ENCODE peak calls at places on chromosomes 6 and 20, in four cellular contexts. H is fibroblast of the aortic adventitia, J is NCI-H1092 treated with DMSO at 0.1 percent for 48 hours, O is fibroblast of mammary gland. I is an unnamed sample.

GRCh38 chr6:5597413-5597812 is 336.1 kb downstream of the FARS2 start:
- DNase-seq in H (no peak), J (no peak), O (no peak), I (no peak)

GRCh38 chr20:25461766-25462165 is 54.3 kb downstream of the GINS1 start:
- DNase-seq in H (no peak), J (no peak), O (no peak), I (no peak)

GRCh38 chr6:135280375-135281136 is 99.4 kb downstream of the MYB start:
- DNase-seq in H (peak; percentile 72), J (no peak), O (peak; percentile 75), I (no peak)

GRCh38 chr20:62314339-62314638 is 11.5 kb downstream of the ADRM1 start:
- DNase-seq in H (no peak), J (no peak), O (no peak), I (no peak)

GRCh38 chr6:30555428-30556005 is 772 bp downstream of the GNL1 start:
- DNase-seq in H (peak; percentile 37), J (no peak), O (peak; percentile 31), I (peak; percentile 47)

GRCh38 chr6:166595949-166596348 is 9.5 kb upstream of the RAMACL start:
- DNase-seq in H (no peak), J (no peak), O (no peak), I (no peak)

GRCh38 chr20:23145281-23145700 is 59.2 kb upstream of the CD93 start:
- DNase-seq in H (peak; percentile 89), J (no peak), O (peak; percentile 89), I (no peak)

GRCh38 chr6:2078888-2079287 is 166.5 kb downstream of the GMDS start:
- DNase-seq in H (no peak), J (no peak), O (no peak), I (no peak)

GRCh38 chr20:5297280-5298004 is 19.3 kb downstream of the PROKR2 start:
- DNase-seq in H (peak; percentile 34), J (no peak), O (peak; percentile 35), I (no peak)

GRCh38 chr6:168542301-168542700 is 101.3 kb downstream of the SMOC2 start:
- DNase-seq in H (peak; percentile 89), J (no peak), O (peak; percentile 44), I (no peak)

GRCh38 chr20:57809661-57810172 is 99.9 kb upstream of the PMEPA1 start:
- DNase-seq in H (no peak), J (no peak), O (no peak), I (no peak)

GRCh38 chr6:6686748-6687601 is 98.5 kb downstream of the LY86 start:
- DNase-seq in H (peak; percentile 29), J (peak; percentile 86), O (peak; percentile 40), I (peak; percentile 73)

GRCh38 chr6:142551145-142551811 is 249.5 kb downstream of the ADGRG6 start:
- DNase-seq in H (no peak), J (peak; percentile 0), O (peak; percentile 7), I (no peak)

GRCh38 chr20:53706511-53707031 is 112.9 kb upstream of the ZNF217 start:
- DNase-seq in H (peak; percentile 80), J (no peak), O (no peak), I (no peak)

GRCh38 chr20:37276494-37277252 is 12.8 kb upstream of the MANBAL start:
- DNase-seq in H (peak; percentile 86), J (peak; percentile 87), O (peak; percentile 89), I (no peak)

GRCh38 chr6:95517004-95517403 is 60.3 kb upstream of the MANEA start:
- DNase-seq in H (no peak), J (no peak), O (no peak), I (no peak)

GRCh38 chr20:10673831-10674683 is at the start of gene JAG1:
- DNase-seq in H (peak; percentile 94), J (peak; percentile 91), O (peak; percentile 85), I (peak; percentile 96)

GRCh38 chr6:79586548-79586947 is 44.6 kb upstream of the SH3BGRL2 start:
- DNase-seq in H (peak; percentile 33), J (no peak), O (peak; percentile 49), I (no peak)

GRCh38 chr6:63802606-63803206 is 167.1 kb downstream of the PHF3 start:
- DNase-seq in H (peak; percentile 64), J (no peak), O (peak; percentile 63), I (no peak)

GRCh38 chr20:34607066-34607465 is 48.5 kb downstream of the MAP1LC3A start:
- DNase-seq in H (no peak), J (no peak), O (no peak), I (no peak)

GRCh38 chr6:125906158-125906998 is 50.2 kb upstream of the HINT3 start:
- DNase-seq in H (peak; percentile 54), J (no peak), O (peak; percentile 38), I (no peak)

GRCh38 chr20:16710781-16711180 is 19.0 kb upstream of the SNRPB2 start:
- DNase-seq in H (no peak), J (no peak), O (no peak), I (no peak)

GRCh38 chr20:44501448-44501847 is 20.4 kb downstream of the SERINC3 start:
- DNase-seq in H (peak; percentile 55), J (no peak), O (peak; percentile 95), I (no peak)

GRCh38 chr6:116971959-116972358 is 94.9 kb downstream of the RFX6 start:
- DNase-seq in H (peak; percentile 48), J (peak; percentile 12), O (peak; percentile 63), I (no peak)

GRCh38 chr6:145736854-145737181 is 1.5 kb upstream of the EPM2A start:
- DNase-seq in H (peak; percentile 66), J (no peak), O (peak; percentile 35), I (no peak)

GRCh38 chr6:106163966-106164877 is 78.1 kb downstream of the PRDM1 start:
- DNase-seq in H (peak; percentile 92), J (no peak), O (peak; percentile 97), I (no peak)

GRCh38 chr6:19664878-19665715 is 172.1 kb upstream of the ID4 start:
- DNase-seq in H (peak; percentile 12), J (no peak), O (no peak), I (no peak)

GRCh38 chr20:48627737-48628128 is 200.1 kb downstream of the PREX1 start:
- DNase-seq in H (no peak), J (no peak), O (no peak), I (no peak)

GRCh38 chr6:104526383-104526782 is 333.3 kb downstream of the HACE1 start:
- DNase-seq in H (peak; percentile 5), J (peak; percentile 34), O (no peak), I (no peak)

GRCh38 chr6:72788188-72788587 is 166.3 kb downstream of the KCNQ5 start:
- DNase-seq in H (peak; percentile 62), J (no peak), O (peak; percentile 73), I (no peak)

I was measured in NCI-H2227 treated with DMSO at 0.1 percent for 48 hours.